ENCODE peak calls at places on chromosome 15, in four cellular contexts. I, X, W and T are unnamed samples.

GRCh38 chr15:37880009-37880834 is 54.2 kb upstream of the TMCO5A start:
- DNase-seq in I (peak; percentile 16), X (peak; percentile 7), W (no peak), T (no peak)

GRCh38 chr15:60590935-60591490 is 112.1 kb upstream of the ICE2 start:
- DNase-seq in I (no peak), X (peak; percentile 96), W (peak; percentile 78), T (no peak)

GRCh38 chr15:70504305-70504951 is 258.9 kb downstream of the UACA start:
- DNase-seq in I (no peak), X (no peak), W (no peak), T (no peak)

GRCh38 chr15:78055923-78056713 is 21.4 kb downstream of the TBC1D2B start:
- DNase-seq in I (no peak), X (peak; percentile 67), W (no peak), T (no peak)

GRCh38 chr15:94236638-94237037 is 5.3 kb downstream of the MCTP2 start:
- DNase-seq in I (no peak), X (no peak), W (no peak), T (no peak)

GRCh38 chr15:58249646-58250312 is 111.6 kb downstream of the AQP9 start:
- DNase-seq in I (no peak), X (no peak), W (no peak), T (no peak)

GRCh38 chr15:82850242-82850591 is 40.8 kb downstream of the WHAMM start:
- DNase-seq in I (peak; percentile 40), X (no peak), W (no peak), T (no peak)

GRCh38 chr15:90606641-90607040 is 76.9 kb downstream of the CRTC3 start:
- DNase-seq in I (no peak), X (no peak), W (no peak), T (no peak)

GRCh38 chr15:33146051-33146450 is 48.5 kb downstream of the FMN1 start:
- DNase-seq in I (no peak), X (no peak), W (no peak), T (no peak)

GRCh38 chr15:58438956-58439355 is 7.2 kb downstream of the LIPC start:
- DNase-seq in I (peak; percentile 51), X (peak; percentile 77), W (no peak), T (no peak)

GRCh38 chr15:91668370-91668769 is 185.1 kb upstream of the SLCO3A1 start:
- DNase-seq in I (no peak), X (no peak), W (no peak), T (no peak)

GRCh38 chr15:97729270-97729669 is 231.2 kb upstream of the ARRDC4 start:
- DNase-seq in I (no peak), X (no peak), W (no peak), T (no peak)

GRCh38 chr15:78087944-78088772 is 4.2 kb upstream of the SH2D7 start:
- DNase-seq in I (no peak), X (no peak), W (no peak), T (no peak)

GRCh38 chr15:42056934-42057743 is 36.3 kb upstream of the PLA2G4E start:
- DNase-seq in I (peak; percentile 48), X (peak; percentile 80), W (peak; percentile 90), T (no peak)

GRCh38 chr15:45583731-45584639 is 3.2 kb upstream of the BLOC1S6 start:
- DNase-seq in I (no peak), X (no peak), W (no peak), T (no peak)

GRCh38 chr15:69664572-69665326 is 212.1 kb downstream of the RPLP1 start:
- DNase-seq in I (no peak), X (no peak), W (no peak), T (no peak)

GRCh38 chr15:70195808-70196304 is 98.1 kb upstream of the TLE3 start:
- DNase-seq in I (peak; percentile 43), X (peak; percentile 67), W (no peak), T (no peak)

GRCh38 chr15:52256366-52256765 is 39.2 kb downstream of the MYO5C start:
- DNase-seq in I (peak; percentile 66), X (peak; percentile 45), W (peak; percentile 79), T (peak; percentile 76)

GRCh38 chr15:99436472-99437314 is 129.1 kb upstream of the MEF2A start:
- DNase-seq in I (no peak), X (no peak), W (peak; percentile 45), T (no peak)

GRCh38 chr15:75043509-75044257 is 20.3 kb downstream of the PPCDC start:
- DNase-seq in I (peak; percentile 78), X (peak; percentile 96), W (no peak), T (peak; percentile 93)

GRCh38 chr15:74799255-74799842 is 13.3 kb upstream of the LMAN1L start:
- DNase-seq in I (no peak), X (no peak), W (no peak), T (no peak)

GRCh38 chr15:80929225-80929624 is 60.4 kb downstream of the MESD start:
- DNase-seq in I (no peak), X (no peak), W (no peak), T (no peak)

GRCh38 chr15:93001156-93001555 is 87.9 kb downstream of the RGMA start:
- DNase-seq in I (no peak), X (no peak), W (no peak), T (no peak)

GRCh38 chr15:53116169-53116568 is 326.0 kb upstream of the ONECUT1 start:
- DNase-seq in I (no peak), X (no peak), W (no peak), T (no peak)

GRCh38 chr15:81105521-81105920 is 28.5 kb upstream of the CFAP161 start:
- DNase-seq in I (no peak), X (no peak), W (no peak), T (no peak)

GRCh38 chr15:70083946-70084345 is 13.8 kb downstream of the TLE3 start:
- DNase-seq in I (no peak), X (no peak), W (no peak), T (peak; percentile 49)

GRCh38 chr15:90388462-90389182 is 580 bp downstream of the IQGAP1 start:
- DNase-seq in I (peak; percentile 80), X (peak; percentile 17), W (peak; percentile 73), T (no peak)

GRCh38 chr15:60347480-60348069 is 50.2 kb downstream of the ANXA2 start:
- DNase-seq in I (no peak), X (no peak), W (no peak), T (no peak)

GRCh38 chr15:33145447-33145846 is 49.1 kb downstream of the FMN1 start:
- DNase-seq in I (no peak), X (no peak), W (no peak), T (no peak)

GRCh38 chr15:57551717-57552677 is 39.7 kb upstream of the MYZAP start:
- DNase-seq in I (no peak), X (peak; percentile 52), W (no peak), T (no peak)

GRCh38 chr15:74746389-74746788 is 2.3 kb upstream of the CYP1A2 start:
- DNase-seq in I (no peak), X (no peak), W (no peak), T (no peak)

GRCh38 chr15:62068787-62069170 is 2.0 kb downstream of the C2CD4A start:
- DNase-seq in I (no peak), X (no peak), W (no peak), T (no peak)

GRCh38 chr15:62069551-62069950 is 2.8 kb downstream of the C2CD4A start:
- DNase-seq in I (no peak), X (no peak), W (no peak), T (no peak)

GRCh38 chr15:62068071-62068786 is 1.5 kb downstream of the C2CD4A start:
- DNase-seq in I (peak; percentile 20), X (peak; percentile 25), W (peak; percentile 71), T (no peak)

GRCh38 chr15:62066663-62067447 is at the start of gene C2CD4A:
- DNase-seq in I (no peak), X (peak; percentile 88), W (peak; percentile 87), T (no peak)

DNA sequence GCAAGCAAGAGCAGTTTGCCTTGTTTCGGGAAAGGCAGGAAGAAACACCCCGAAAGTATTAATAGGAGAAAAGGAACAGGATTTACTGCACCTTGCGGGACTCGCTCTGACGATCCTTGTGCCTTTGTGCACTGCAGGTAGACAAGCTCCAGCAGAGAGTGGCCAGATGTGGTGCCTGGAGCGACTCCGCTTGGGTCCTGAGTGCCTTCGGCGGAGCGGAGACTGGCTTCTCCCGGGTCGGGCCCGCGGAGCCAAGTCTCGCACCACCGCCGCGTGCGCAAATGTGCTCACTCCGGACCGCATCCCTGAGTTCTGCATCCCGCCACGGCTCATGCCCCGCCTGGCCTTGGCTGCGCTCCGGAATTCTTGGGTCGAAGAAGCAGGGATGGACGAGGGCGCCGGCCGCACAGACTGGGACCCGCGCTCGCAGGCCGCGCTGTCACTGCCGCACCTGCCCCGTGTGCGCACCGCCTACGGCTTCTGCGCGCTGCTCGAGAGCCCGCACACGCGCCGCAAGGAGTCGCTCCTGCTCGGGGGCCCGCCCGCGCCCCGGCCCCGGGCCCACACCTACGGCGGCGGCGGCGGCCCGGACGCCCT is 769 bp downstream of the C2CD4A start:
- DNase-seq in I (no peak), X (no peak), W (peak; percentile 70), T (no peak)
- H3K4me3 ChIP-seq in I (no peak overlapping the region), X (peak overlapping the region; percentile 75), W (peak overlapping the region; percentile 24), T (peak overlapping the region; percentile 52)

GRCh38 chr15:101441706-101442105 is 47.8 kb downstream of the PCSK6 start:
- DNase-seq in I (no peak), X (no peak), W (peak; percentile 22), T (no peak)

GRCh38 chr15:101442272-101442671 is 47.2 kb downstream of the PCSK6 start:
- DNase-seq in I (no peak), X (no peak), W (peak; percentile 2), T (no peak)

GRCh38 chr15:101439285-101439919 is 50.1 kb downstream of the PCSK6 start:
- DNase-seq in I (no peak), X (peak; percentile 99), W (peak; percentile 26), T (no peak)

GRCh38 chr15:101439920-101440319 is 49.6 kb downstream of the PCSK6 start:
- DNase-seq in I (no peak), X (no peak), W (no peak), T (no peak)

GRCh38 chr15:101440846-101441590 is 48.5 kb downstream of the PCSK6 start:
- DNase-seq in I (no peak), X (no peak), W (peak; percentile 33), T (no peak)
- TF ChIP-seq ATF2 in I (no peak), X (no peak), W (no peak), T (no peak)

GRCh38 chr15:36880226-36880912 is 220.0 kb downstream of the MEIS2 start:
- DNase-seq in I (no peak), X (no peak), W (peak; percentile 74), T (no peak)

GRCh38 chr15:36877796-36878744 is 222.3 kb downstream of the MEIS2 start:
- DNase-seq in I (no peak), X (no peak), W (no peak), T (no peak)

GRCh38 chr15:36879568-36880225 is 220.7 kb downstream of the MEIS2 start:
- DNase-seq in I (no peak), X (no peak), W (peak; percentile 49), T (no peak)

GRCh38 chr15:36878745-36879262 is 221.5 kb downstream of the MEIS2 start:
- DNase-seq in I (no peak), X (no peak), W (no peak), T (no peak)

GRCh38 chr15:36877294-36877693 is 223.1 kb downstream of the MEIS2 start:
- DNase-seq in I (no peak), X (no peak), W (no peak), T (no peak)
- H3K4me3 ChIP-seq in I (no peak overlapping the region), X (no peak overlapping the region), W (peak overlapping the region; percentile 60), T (no peak overlapping the region)

DNA sequence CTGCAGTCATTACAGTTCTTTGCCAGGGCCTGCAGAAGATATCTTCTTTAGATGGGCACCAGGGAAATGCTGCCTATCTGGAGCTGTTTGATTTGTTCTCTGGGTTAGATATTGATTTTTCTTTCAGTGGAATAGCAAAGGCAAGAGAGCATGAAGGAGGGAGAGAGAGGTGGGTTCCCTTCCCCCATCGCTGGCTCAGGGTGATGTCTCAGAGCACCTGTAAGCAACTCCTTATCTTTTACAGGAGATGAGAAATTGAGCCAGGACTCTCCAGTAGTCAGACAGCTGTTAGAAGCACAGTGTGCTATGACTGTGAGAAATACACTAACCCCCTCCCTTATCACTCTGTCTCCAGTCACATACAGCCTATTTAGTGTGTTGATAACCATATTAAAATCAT is 89.3 kb upstream of the SLC24A5 start:
- DNase-seq in I (no peak), X (no peak), W (no peak), T (no peak)
- TF ChIP-seq ATF2 in I (no peak), X (no peak), W (no peak), T (no peak)